ENCODE peak calls at places on chromosome 16, in five cellular contexts. E is adrenal gland, Y is GM12865, U is cardiac fibroblast, H is tibial artery. V is an unnamed sample.

GRCh38 chr16:89704281-89704680 is 2.8 kb upstream of the SPATA2L start:
- DNase-seq in U (no peak), E (no peak), H (no peak), Y (peak), V (no peak)

GRCh38 chr16:50310308-50311133 is 44.2 kb downstream of the ADCY7 start:
- DNase-seq in Y (no peak), E (peak), H (peak), U (no peak), V (peak)

GRCh38 chr16:31192856-31193642 is 9.5 kb downstream of the PYCARD start:
- DNase-seq in U (no peak), Y (no peak), E (no peak), H (no peak), V (no peak)

GRCh38 chr16:69298261-69298660 is 12.9 kb upstream of the VPS4A start:
- DNase-seq in H (no peak), Y (no peak), E (no peak), U (no peak), V (no peak)

GRCh38 chr16:73171901-73172619 is 124.1 kb upstream of the ZFHX3 start:
- DNase-seq in Y (no peak), H (no peak), E (no peak), U (no peak), V (no peak)

GRCh38 chr16:10982430-10983174 is 38.2 kb downstream of the CLEC16A start:
- DNase-seq in Y (peak), U (no peak), E (no peak), H (no peak), V (no peak)

GRCh38 chr16:28218109-28218508 is 6.3 kb upstream of the XPO6 start:
- DNase-seq in E (peak), H (no peak), U (peak), Y (peak), V (peak)

GRCh38 chr16:8677481-8677880 is 3.1 kb downstream of the ABAT start:
- DNase-seq in E (no peak), H (no peak), Y (no peak), U (peak), V (no peak)

GRCh38 chr16:84716740-84717139 is 16.9 kb downstream of the USP10 start:
- DNase-seq in E (no peak), U (no peak), Y (no peak), H (no peak), V (no peak)

GRCh38 chr16:52518884-52519283 is 28.1 kb downstream of the TOX3 start:
- DNase-seq in H (no peak), E (no peak), Y (no peak), U (no peak), V (no peak)

GRCh38 chr16:22141746-22142145 is 20.6 kb upstream of the SDR42E2 start:
- DNase-seq in H (no peak), E (no peak), U (peak), Y (peak), V (no peak)

GRCh38 chr16:35750701-35751104 is 2291.3 kb downstream of the TP53TG3F start:
- DNase-seq in U (no peak), E (no peak), Y (no peak), H (no peak), V (no peak)

GRCh38 chr16:69367980-69368379 is 16.4 kb upstream of the TMED6 start:
- DNase-seq in E (no peak), Y (no peak), H (no peak), U (peak), V (no peak)

GRCh38 chr16:13095061-13095460 is 193.7 kb downstream of the SHISA9 start:
- DNase-seq in Y (no peak), U (no peak), H (no peak), E (no peak), V (no peak)

GRCh38 chr16:4746991-4747574 is 12.7 kb downstream of the DNAAF8 start:
- DNase-seq in Y (no peak), E (no peak), H (no peak), U (no peak), V (no peak)

GRCh38 chr16:871562-872330 is 71.2 kb upstream of the GNG13 start:
- DNase-seq in U (no peak), Y (no peak), H (no peak), E (no peak), V (no peak)

GRCh38 chr16:4319454-4319853 is 3.6 kb downstream of the GLIS2 start:
- DNase-seq in Y (peak), H (peak), E (no peak), U (peak), V (peak)

GRCh38 chr16:64450170-64450569 is 671.7 kb downstream of the CDH11 start:
- DNase-seq in H (no peak), Y (no peak), U (peak), E (no peak), V (no peak)

GRCh38 chr16:12450381-12450780 is 353.3 kb downstream of the CPPED1 start:
- DNase-seq in U (no peak), E (no peak), Y (no peak), H (no peak), V (no peak)

GRCh38 chr16:86389566-86390328 is 120.6 kb upstream of the FOXF1 start:
- DNase-seq in Y (no peak), H (no peak), E (peak), U (peak), V (no peak)

GRCh38 chr16:28042856-28043255 is 20.7 kb downstream of the GSG1L start:
- DNase-seq in H (no peak), E (no peak), Y (no peak), U (peak), V (no peak)

GRCh38 chr16:82835487-82836160 is 208.9 kb downstream of the CDH13 start:
- DNase-seq in U (peak), E (no peak), Y (no peak), H (no peak), V (no peak)

GRCh38 chr16:88681084-88681680 is 5.1 kb downstream of the SNAI3 start:
- DNase-seq in E (no peak), H (no peak), U (no peak), Y (peak), V (no peak)

GRCh38 chr16:69199382-69199781 is 12.4 kb downstream of the SNTB2 start:
- DNase-seq in Y (no peak), E (peak), U (peak), H (no peak), V (no peak)

GRCh38 chr16:72739577-72739976 is 308.4 kb downstream of the ZFHX3 start:
- DNase-seq in Y (no peak), H (no peak), U (peak), E (no peak), V (no peak)

GRCh38 chr16:20611975-20612471 is 35.9 kb upstream of the ACSM2B start:
- DNase-seq in Y (no peak), U (no peak), H (peak), E (peak), V (no peak)

DNA sequence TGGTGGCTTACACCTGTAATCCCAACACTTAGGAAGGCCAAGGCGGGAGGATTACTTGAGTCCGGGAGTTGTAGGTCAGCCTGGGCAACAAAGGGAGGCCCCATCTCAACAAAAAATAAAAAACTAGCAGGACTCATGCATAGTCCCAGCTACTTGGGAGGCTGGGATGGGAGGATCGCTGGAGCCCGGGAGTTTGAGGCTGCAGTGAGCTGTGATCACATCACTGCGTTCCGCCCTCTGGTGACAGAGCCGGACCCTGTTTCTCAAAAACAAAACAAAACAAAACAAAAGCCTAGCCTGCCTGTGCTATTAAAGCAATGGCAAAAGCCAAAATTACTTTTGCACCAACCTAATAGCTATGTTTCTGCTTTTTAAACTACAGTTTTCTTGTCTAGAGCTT is 1.5 kb downstream of the FCSK start:
- DNase-seq in U (no peak), Y (no peak), E (no peak), H (no peak), V (no peak)
- TF ChIP-seq CTCF in U (no peak), Y (no peak), E (no peak), H (no peak), V (no peak)

GRCh38 chr16:48910214-48910613 is 300.2 kb upstream of the N4BP1 start:
- DNase-seq in Y (no peak), H (no peak), U (no peak), E (no peak), V (no peak)
- TF ChIP-seq CTCF in Y (no peak), H (no peak), U (no peak), E (no peak), V (no peak)

GRCh38 chr16:48913384-48913783 is 303.4 kb upstream of the N4BP1 start:
- DNase-seq in H (no peak), Y (no peak), E (no peak), U (no peak), V (no peak)

GRCh38 chr16:48912360-48912759 is 302.4 kb upstream of the N4BP1 start:
- DNase-seq in Y (peak), H (no peak), U (no peak), E (no peak), V (no peak)

GRCh38 chr16:48914070-48914469 is 304.1 kb upstream of the N4BP1 start:
- DNase-seq in E (no peak), Y (no peak), U (no peak), H (no peak), V (no peak)

GRCh38 chr16:48909231-48909630 is 299.3 kb upstream of the N4BP1 start:
- DNase-seq in E (no peak), H (no peak), Y (no peak), U (no peak), V (no peak)

DNA sequence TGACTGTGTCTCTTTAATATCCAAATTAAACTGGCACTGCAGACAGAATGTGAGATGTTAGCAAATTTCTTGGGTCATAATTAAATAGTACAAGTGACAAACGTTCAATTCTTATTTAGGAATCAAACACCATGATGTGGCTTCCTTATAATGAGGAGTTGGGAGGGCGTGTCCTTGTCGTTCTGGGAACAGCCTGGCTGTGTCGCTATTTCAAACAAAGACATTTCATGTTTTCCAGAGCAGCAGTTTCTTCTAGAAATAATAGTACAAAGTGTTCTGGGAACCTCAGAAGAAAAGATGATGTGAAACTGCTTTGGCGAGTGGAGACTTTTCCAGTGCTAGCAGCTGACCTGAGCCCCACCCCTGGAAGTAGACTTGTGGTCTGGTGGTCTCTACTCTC is 301.7 kb upstream of the N4BP1 start:
- DNase-seq in E (no peak), Y (no peak), H (no peak), U (no peak), V (no peak)
- TF ChIP-seq CTCF in E (no peak), Y (peak), H (no peak), U (no peak), V (no peak)

GRCh38 chr16:66382966-66383299 is 16.4 kb downstream of the CDH5 start:
- DNase-seq in U (peak), E (no peak), H (no peak), Y (no peak), V (no peak)

GRCh38 chr16:66380421-66380820 is 13.9 kb downstream of the CDH5 start:
- DNase-seq in H (peak), E (no peak), Y (no peak), U (no peak), V (no peak)

GRCh38 chr16:66381585-66382170 is 15.2 kb downstream of the CDH5 start:
- DNase-seq in E (no peak), Y (no peak), H (peak), U (no peak), V (no peak)

GRCh38 chr16:66383551-66383950 is 17.1 kb downstream of the CDH5 start:
- DNase-seq in E (no peak), H (peak), U (no peak), Y (no peak), V (no peak)

GRCh38 chr16:66382171-66382965 is 15.9 kb downstream of the CDH5 start:
- DNase-seq in Y (no peak), U (peak), E (peak), H (peak), V (no peak)
- TF ChIP-seq CTCF in Y (no peak), U (no peak), E (no peak), H (no peak), V (no peak)

V was measured in CD8-positive, alpha-beta T cell.